ENCODE peak calls at places on chromosomes 11 and 22, in four cellular contexts. G is left ventricle myocardium inferior, W is Peyer's patch, A is mucosa of descending colon. R is an unnamed sample. For H3K4me1, the result is how much of the 10 kb centered on the place peaks cover.

GRCh38 chr22:29315286-29316195 is at the start of gene RASL10A:
- DNase-seq in G (no peak), W (no peak), A (no peak), R (peak)

GRCh38 chr11:111602865-111603632 is 800 bp downstream of the SIK2 start:
- DNase-seq in G (no peak), W (no peak), A (peak), R (peak)

GRCh38 chr22:35470903-35471321 is 69.7 kb upstream of the RASD2 start:
- DNase-seq in G (no peak), W (no peak), A (no peak), R (no peak)

GRCh38 chr11:15815246-15816209 is 540.8 kb downstream of the SOX6 start:
- DNase-seq in G (no peak), W (no peak), A (peak), R (no peak)

GRCh38 chr22:19605508-19606331 is 81.5 kb upstream of the CLDN5 start:
- DNase-seq in G (no peak), W (no peak), A (no peak), R (no peak)

GRCh38 chr11:129117595-129118350 is 74.4 kb downstream of the ARHGAP32 start:
- DNase-seq in G (no peak), W (no peak), A (peak), R (peak)

GRCh38 chr22:29938285-29938693 is 55.3 kb downstream of the MTMR3 start:
- DNase-seq in G (no peak), W (no peak), A (no peak), R (no peak)

GRCh38 chr22:46233231-46233630 is 16.9 kb downstream of the CDPF1 start:
- DNase-seq in G (peak), W (no peak), A (no peak), R (peak)

GRCh38 chr22:27409299-27409698 is 392.3 kb downstream of the MN1 start:
- DNase-seq in G (no peak), W (no peak), A (no peak), R (no peak)

GRCh38 chr22:40560551-40560950 is 76.0 kb downstream of the MRTFA start:
- DNase-seq in G (no peak), W (no peak), A (no peak), R (no peak)

GRCh38 chr11:119081682-119082081 is 3.0 kb upstream of the HMBS start:
- DNase-seq in G (no peak), W (no peak), A (no peak), R (no peak)

GRCh38 chr11:60785806-60786361 is 751 bp downstream of the MS4A10 start:
- DNase-seq in G (no peak), W (no peak), A (no peak), R (no peak)

GRCh38 chr22:23137905-23138520 is 3.8 kb downstream of the RSPH14 start:
- DNase-seq in G (no peak), W (peak), A (peak), R (no peak)
- H3K4me1 ChIP-seq in G (under half), W (under half), A (under half), R (under half)

DNA sequence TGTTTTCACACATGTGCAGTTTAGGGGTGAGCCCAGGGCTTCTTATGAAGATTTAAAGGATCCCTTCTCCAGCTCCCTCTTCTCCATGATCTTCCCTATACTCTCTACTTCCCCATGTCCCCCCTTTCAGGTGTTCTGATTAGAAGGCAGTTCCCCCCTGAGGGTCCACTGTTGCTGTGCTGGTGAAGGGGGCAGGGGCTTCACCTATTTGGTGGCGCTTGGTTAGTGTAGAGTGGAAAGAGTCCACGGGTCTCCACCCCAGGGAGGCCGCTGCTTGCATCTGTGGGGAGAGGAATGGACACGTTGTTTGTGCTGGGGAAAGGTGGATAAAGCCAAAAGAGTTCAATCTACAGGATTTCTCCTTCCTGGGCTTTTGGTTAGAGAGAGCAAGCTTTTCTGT is 49.3 kb downstream of the BCR start:
- DNase-seq in G (no peak), W (no peak), A (no peak), R (no peak)
- H3K4me1 ChIP-seq in G (half or more), W (under half), A (under half), R (half or more)

GRCh38 chr11:12829536-12830314 is 155.5 kb downstream of the TEAD1 start:
- DNase-seq in G (no peak), W (no peak), A (no peak), R (no peak)
- H3K4me1 ChIP-seq in G (half or more), W (under half), A (under half), R (under half)

GRCh38 chr11:68524681-68525080 is 64.1 kb downstream of the PPP6R3 start:
- DNase-seq in G (no peak), W (no peak), A (peak), R (no peak)
- H3K4me1 ChIP-seq in G (half or more), W (under half), A (under half), R (under half)

DNA sequence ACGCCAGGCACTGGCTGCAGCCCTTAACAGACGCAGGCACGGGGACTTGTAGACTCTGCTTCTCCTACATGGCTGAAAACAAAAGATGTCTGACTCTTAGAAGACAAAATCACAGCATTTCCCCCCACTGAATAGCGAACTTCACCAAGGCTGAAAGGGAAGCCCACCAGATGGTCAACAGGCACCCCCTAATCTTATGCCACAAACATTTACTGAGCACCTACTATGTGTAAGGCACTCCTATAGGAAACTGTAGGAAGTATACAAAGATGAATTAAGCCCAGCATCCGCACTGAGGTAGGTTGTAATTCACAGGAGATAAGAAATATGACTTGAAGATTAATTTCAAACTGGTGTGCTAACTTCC is 38.3 kb downstream of the NUMA1 start:
- DNase-seq in G (no peak), W (no peak), A (no peak), R (no peak)
- H3K4me1 ChIP-seq in G (half or more), W (under half), A (under half), R (half or more)